ENCODE peak calls at places on chromosomes 3 and 15, in four cellular contexts. E, N, M and P are unnamed samples.

GRCh38 chr3:72657666-72658065 is 190.6 kb downstream of the SHQ1 start:
- DNase-seq in E (peak), N (peak), M (peak), P (no peak)

GRCh38 chr15:29698030-29698701 is 124.1 kb downstream of the TJP1 start:
- DNase-seq in M (no peak), E (peak), N (no peak), P (no peak)

GRCh38 chr15:90306560-90306959 is 41.1 kb downstream of the NGRN start:
- DNase-seq in N (no peak), M (peak), E (no peak), P (no peak)

GRCh38 chr15:85388506-85388905 is 8.1 kb downstream of the AKAP13 start:
- DNase-seq in E (no peak), M (no peak), N (no peak), P (no peak)

GRCh38 chr3:57959407-57960173 is 48.6 kb upstream of the FLNB start:
- DNase-seq in M (no peak), N (no peak), E (no peak), P (no peak)

GRCh38 chr15:41018534-41018933 is 65.3 kb downstream of the CHAC1 start:
- DNase-seq in N (peak), E (no peak), M (no peak), P (no peak)

GRCh38 chr3:52237659-52238172 is 1.2 kb downstream of the TWF2 start:
- DNase-seq in M (no peak), E (no peak), N (peak), P (no peak)

GRCh38 chr3:9770276-9770812 is 597 bp upstream of the CAMK1 start:
- DNase-seq in M (no peak), N (no peak), E (peak), P (no peak)

GRCh38 chr15:60351066-60351465 is 46.7 kb downstream of the ANXA2 start:
- DNase-seq in E (no peak), N (no peak), M (no peak), P (no peak)

GRCh38 chr3:129228891-129229585 is 20.4 kb upstream of the COPG1 start:
- DNase-seq in E (peak), N (peak), M (no peak), P (peak)

GRCh38 chr3:4512895-4513616 is 19.9 kb downstream of the ITPR1 start:
- DNase-seq in M (no peak), N (peak), E (peak), P (no peak)

GRCh38 chr15:60520041-60520824 is 41.3 kb upstream of the ICE2 start:
- DNase-seq in E (no peak), N (no peak), M (no peak), P (no peak)

GRCh38 chr3:173799073-173799830 is 401.7 kb downstream of the NLGN1 start:
- DNase-seq in M (no peak), E (no peak), N (no peak), P (no peak)

GRCh38 chr3:150763841-150764483 is 993 bp upstream of the SIAH2 start:
- DNase-seq in E (peak), M (no peak), N (peak), P (peak)

GRCh38 chr3:86814321-86814720 is 176.6 kb downstream of the VGLL3 start:
- DNase-seq in E (no peak), M (no peak), N (no peak), P (no peak)
- TF ChIP-seq ATF3 in E (no peak), M (no peak), N (no peak), P (no peak)

GRCh38 chr3:67000006-67000405 is 1.9 kb downstream of the KBTBD8 start:
- DNase-seq in M (peak), N (peak), E (no peak), P (no peak)
- TF ChIP-seq CREM in M (peak), N (no peak), E (no peak), P (no peak)

GRCh38 chr15:96428742-96429141 is 98.2 kb downstream of the NR2F2 start:
- DNase-seq in N (no peak), M (no peak), E (no peak), P (no peak)
- TF ChIP-seq ATF3 in N (no peak), M (no peak), E (no peak), P (no peak)

DNA sequence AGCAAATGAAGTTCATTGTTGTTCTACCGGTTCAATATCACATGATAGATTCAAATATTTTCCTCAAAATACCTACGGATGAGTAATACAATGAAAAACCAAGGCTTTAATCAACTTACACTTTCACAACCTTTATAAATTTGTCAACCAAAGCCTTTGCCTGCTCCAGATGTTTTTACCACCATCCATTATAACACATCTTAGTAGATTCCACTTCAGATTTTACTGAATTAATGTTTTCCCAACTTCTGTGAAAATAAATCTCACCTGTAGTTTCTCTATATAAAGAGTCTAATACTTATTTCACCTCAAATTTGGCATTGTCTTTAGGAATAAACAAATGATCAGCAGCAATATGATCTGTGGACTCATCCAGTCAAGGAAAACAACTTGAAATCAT is 131.1 kb downstream of the ZNF280D start:
- DNase-seq in M (no peak), E (no peak), N (no peak), P (no peak)
- TF ChIP-seq CREM in M (no peak), E (no peak), N (no peak), P (no peak)

GRCh38 chr3:185153170-185153733 is 392 bp upstream of the C3orf70 start:
- DNase-seq in M (no peak), N (no peak), E (no peak), P (peak)
- TF ChIP-seq ATF3 in M (no peak), N (no peak), E (no peak), P (no peak)